ENCODE peak calls at places on chromosomes 16 and 17, in four cellular contexts. One of them, this sample, is unnamed.

GRCh38 chr17:49403514-49404289 is 11.0 kb downstream of the PHB1 start:
- DNase-seq in anterior cingulate cortex: no peak
- DNase-seq in hippocampal formation: peak
- DNase-seq in nephron progenitor cell: no peak
- DNase-seq in this sample: no peak

GRCh38 chr17:63378411-63379076 is 67.6 kb downstream of the CYB561 start:
- DNase-seq in anterior cingulate cortex: no peak
- DNase-seq in hippocampal formation: no peak
- DNase-seq in nephron progenitor cell: no peak
- DNase-seq in this sample: no peak

GRCh38 chr16:50313596-50314483 is 47.5 kb downstream of the ADCY7 start:
- DNase-seq in anterior cingulate cortex: peak
- DNase-seq in hippocampal formation: peak
- DNase-seq in nephron progenitor cell: no peak
- DNase-seq in this sample: no peak

GRCh38 chr17:76560877-76561221 is 21.0 kb downstream of the PRCD start:
- DNase-seq in anterior cingulate cortex: no peak
- DNase-seq in hippocampal formation: no peak
- DNase-seq in nephron progenitor cell: no peak
- DNase-seq in this sample: no peak

GRCh38 chr16:86012221-86012620 is 113.3 kb downstream of the IRF8 start:
- DNase-seq in anterior cingulate cortex: no peak
- DNase-seq in hippocampal formation: no peak
- DNase-seq in nephron progenitor cell: no peak
- DNase-seq in this sample: no peak

GRCh38 chr16:64711596-64711995 is 410.3 kb downstream of the CDH11 start:
- DNase-seq in anterior cingulate cortex: no peak
- DNase-seq in hippocampal formation: no peak
- DNase-seq in nephron progenitor cell: no peak
- DNase-seq in this sample: no peak

GRCh38 chr16:13957197-13958078 is 37.5 kb downstream of the ERCC4 start:
- DNase-seq in anterior cingulate cortex: peak
- DNase-seq in hippocampal formation: peak
- DNase-seq in nephron progenitor cell: peak
- DNase-seq in this sample: peak

GRCh38 chr17:39982069-39982371 is 1.4 kb downstream of the PSMD3 start:
- DNase-seq in anterior cingulate cortex: no peak
- DNase-seq in hippocampal formation: no peak
- DNase-seq in nephron progenitor cell: no peak
- DNase-seq in this sample: no peak

GRCh38 chr16:56591377-56592060 is 2.2 kb downstream of the MT3 start:
- DNase-seq in anterior cingulate cortex: no peak
- DNase-seq in hippocampal formation: no peak
- DNase-seq in nephron progenitor cell: no peak
- DNase-seq in this sample: no peak

GRCh38 chr16:12239953-12240485 is 263.5 kb downstream of the SNX29 start:
- DNase-seq in anterior cingulate cortex: no peak
- DNase-seq in hippocampal formation: no peak
- DNase-seq in nephron progenitor cell: no peak
- DNase-seq in this sample: no peak

GRCh38 chr17:13306310-13306962 is 288.6 kb upstream of the ELAC2 start:
- DNase-seq in anterior cingulate cortex: no peak
- DNase-seq in hippocampal formation: no peak
- DNase-seq in nephron progenitor cell: peak
- DNase-seq in this sample: peak

GRCh38 chr17:17146791-17147406 is 59.2 kb downstream of the PLD6 start:
- DNase-seq in anterior cingulate cortex: no peak
- DNase-seq in hippocampal formation: no peak
- DNase-seq in nephron progenitor cell: no peak
- DNase-seq in this sample: no peak

GRCh38 chr17:4715071-4715749 is 4.8 kb downstream of the ARRB2 start:
- DNase-seq in anterior cingulate cortex: no peak
- DNase-seq in hippocampal formation: no peak
- DNase-seq in nephron progenitor cell: no peak
- DNase-seq in this sample: no peak

GRCh38 chr16:84598391-84598750 is 19.5 kb downstream of the COTL1 start:
- DNase-seq in anterior cingulate cortex: no peak
- DNase-seq in hippocampal formation: no peak
- DNase-seq in nephron progenitor cell: no peak
- DNase-seq in this sample: no peak

GRCh38 chr16:14151256-14152030 is 80.3 kb downstream of the MRTFB start:
- DNase-seq in anterior cingulate cortex: no peak
- DNase-seq in hippocampal formation: no peak
- DNase-seq in nephron progenitor cell: no peak
- DNase-seq in this sample: peak

GRCh38 chr17:48095611-48096010 is 5.7 kb downstream of the CBX1 start:
- DNase-seq in anterior cingulate cortex: no peak
- DNase-seq in hippocampal formation: no peak
- DNase-seq in nephron progenitor cell: no peak
- DNase-seq in this sample: no peak

GRCh38 chr16:3590736-3591435 is 13.7 kb upstream of the NLRC3 start:
- DNase-seq in anterior cingulate cortex: no peak
- DNase-seq in hippocampal formation: no peak
- DNase-seq in nephron progenitor cell: no peak
- DNase-seq in this sample: no peak

GRCh38 chr16:66263168-66263972 is 103.1 kb upstream of the CDH5 start:
- DNase-seq in anterior cingulate cortex: no peak
- DNase-seq in hippocampal formation: no peak
- DNase-seq in nephron progenitor cell: no peak
- DNase-seq in this sample: no peak

GRCh38 chr17:56884483-56885144 is 29.2 kb downstream of the TRIM25 start:
- DNase-seq in anterior cingulate cortex: no peak
- DNase-seq in hippocampal formation: no peak
- DNase-seq in nephron progenitor cell: no peak
- DNase-seq in this sample: no peak

GRCh38 chr16:57143125-57143965 is 42.5 kb downstream of the PSME3IP1 start:
- DNase-seq in anterior cingulate cortex: peak
- DNase-seq in hippocampal formation: peak
- DNase-seq in nephron progenitor cell: no peak
- DNase-seq in this sample: no peak

GRCh38 chr17:64200080-64201042 is 62.7 kb downstream of the TEX2 start:
- DNase-seq in anterior cingulate cortex: no peak
- DNase-seq in hippocampal formation: no peak
- DNase-seq in nephron progenitor cell: no peak
- DNase-seq in this sample: no peak

GRCh38 chr16:90020838-90021382 is 1.7 kb upstream of the DBNDD1 start:
- DNase-seq in anterior cingulate cortex: no peak
- DNase-seq in hippocampal formation: peak
- DNase-seq in nephron progenitor cell: no peak
- DNase-seq in this sample: peak

GRCh38 chr17:44966348-44967025 is 1.6 kb downstream of the C1QL1 start:
- DNase-seq in anterior cingulate cortex: no peak
- DNase-seq in hippocampal formation: no peak
- DNase-seq in nephron progenitor cell: no peak
- DNase-seq in this sample: no peak

GRCh38 chr17:81396722-81397313 is 1.6 kb downstream of the BAHCC1 start:
- DNase-seq in anterior cingulate cortex: no peak
- DNase-seq in hippocampal formation: peak
- DNase-seq in nephron progenitor cell: no peak
- DNase-seq in this sample: no peak

GRCh38 chr16:85278851-85279250 is 166.6 kb upstream of the CIBAR2 start:
- DNase-seq in anterior cingulate cortex: no peak
- DNase-seq in hippocampal formation: no peak
- DNase-seq in nephron progenitor cell: no peak
- DNase-seq in this sample: no peak

GRCh38 chr16:31265329-31266245 is 5.8 kb downstream of the ITGAM start:
- DNase-seq in anterior cingulate cortex: no peak
- DNase-seq in hippocampal formation: no peak
- DNase-seq in nephron progenitor cell: no peak
- DNase-seq in this sample: no peak

GRCh38 chr17:68509151-68510057 is 2.8 kb upstream of the PRKAR1A start:
- DNase-seq in anterior cingulate cortex: no peak
- DNase-seq in hippocampal formation: peak
- DNase-seq in nephron progenitor cell: peak
- DNase-seq in this sample: no peak

GRCh38 chr17:12673788-12674187 is 8.1 kb downstream of the MYOCD start:
- DNase-seq in anterior cingulate cortex: no peak
- DNase-seq in hippocampal formation: no peak
- DNase-seq in nephron progenitor cell: no peak
- DNase-seq in this sample: no peak

GRCh38 chr17:40323731-40324650 is 15.0 kb downstream of the RARA start:
- DNase-seq in anterior cingulate cortex: no peak
- DNase-seq in hippocampal formation: no peak
- DNase-seq in nephron progenitor cell: no peak
- DNase-seq in this sample: no peak

GRCh38 chr17:46810837-46811236 is 7.7 kb downstream of the WNT3 start:
- DNase-seq in anterior cingulate cortex: no peak
- DNase-seq in hippocampal formation: no peak
- DNase-seq in nephron progenitor cell: no peak
- DNase-seq in this sample: no peak

GRCh38 chr16:1105888-1106620 is 10.0 kb upstream of the C1QTNF8 start:
- DNase-seq in anterior cingulate cortex: peak
- DNase-seq in hippocampal formation: peak
- DNase-seq in nephron progenitor cell: peak
- DNase-seq in this sample: peak

GRCh38 chr17:57563968-57564367 is 181.1 kb downstream of the CCDC182 start:
- DNase-seq in anterior cingulate cortex: no peak
- DNase-seq in hippocampal formation: no peak
- DNase-seq in nephron progenitor cell: no peak
- DNase-seq in this sample: no peak

GRCh38 chr17:21201874-21202273 is 12.1 kb downstream of the TMEM11 start:
- DNase-seq in anterior cingulate cortex: no peak
- DNase-seq in hippocampal formation: no peak
- DNase-seq in nephron progenitor cell: no peak
- DNase-seq in this sample: no peak

GRCh38 chr17:33084755-33085154 is 93.1 kb downstream of the SPACA3 start:
- DNase-seq in anterior cingulate cortex: no peak
- DNase-seq in hippocampal formation: no peak
- DNase-seq in nephron progenitor cell: no peak
- DNase-seq in this sample: no peak

GRCh38 chr17:63405741-63406261 is 40.3 kb downstream of the CYB561 start:
- DNase-seq in anterior cingulate cortex: no peak
- DNase-seq in hippocampal formation: no peak
- DNase-seq in nephron progenitor cell: no peak
- DNase-seq in this sample: peak

This sample was measured in COLO829.